ENCODE peak calls at places on chromosomes 12 and 14, in five cellular contexts. One of them, this sample, is unnamed.

GRCh38 chr14:61659582-61659981 is 35.7 kb upstream of the HIF1A start:
- DNase-seq in dermis microvascular lymphatic vessel endothelial cell: no peak
- DNase-seq in cardiac fibroblast: peak
- DNase-seq in ureter: no peak
- DNase-seq in T-helper 1 cell: no peak
- DNase-seq in this sample: no peak

GRCh38 chr12:4441355-4442330 is 4.0 kb downstream of the FGF6 start:
- DNase-seq in dermis microvascular lymphatic vessel endothelial cell: no peak
- DNase-seq in cardiac fibroblast: no peak
- DNase-seq in ureter: no peak
- DNase-seq in T-helper 1 cell: no peak
- DNase-seq in this sample: no peak

GRCh38 chr14:52950410-52950897 is 396 bp downstream of the FERMT2 start:
- DNase-seq in dermis microvascular lymphatic vessel endothelial cell: peak
- DNase-seq in cardiac fibroblast: peak
- DNase-seq in ureter: peak
- DNase-seq in T-helper 1 cell: no peak
- DNase-seq in this sample: peak

GRCh38 chr14:55802986-55803431 is 223.0 kb downstream of the KTN1 start:
- DNase-seq in dermis microvascular lymphatic vessel endothelial cell: peak
- DNase-seq in cardiac fibroblast: peak
- DNase-seq in ureter: no peak
- DNase-seq in T-helper 1 cell: no peak
- DNase-seq in this sample: peak

GRCh38 chr12:38823743-38824142 is 81.6 kb downstream of the CPNE8 start:
- DNase-seq in dermis microvascular lymphatic vessel endothelial cell: peak
- DNase-seq in cardiac fibroblast: peak
- DNase-seq in ureter: no peak
- DNase-seq in T-helper 1 cell: no peak
- DNase-seq in this sample: peak

GRCh38 chr12:106032141-106032925 is 106.4 kb downstream of the NUAK1 start:
- DNase-seq in dermis microvascular lymphatic vessel endothelial cell: no peak
- DNase-seq in cardiac fibroblast: no peak
- DNase-seq in ureter: no peak
- DNase-seq in T-helper 1 cell: no peak
- DNase-seq in this sample: no peak

GRCh38 chr14:44803239-44803905 is 158.4 kb downstream of the KLHL28 start:
- DNase-seq in dermis microvascular lymphatic vessel endothelial cell: peak
- DNase-seq in cardiac fibroblast: peak
- DNase-seq in ureter: no peak
- DNase-seq in T-helper 1 cell: no peak
- DNase-seq in this sample: peak

GRCh38 chr14:55454264-55455151 is 14.1 kb upstream of the TBPL2 start:
- DNase-seq in dermis microvascular lymphatic vessel endothelial cell: peak
- DNase-seq in cardiac fibroblast: peak
- DNase-seq in ureter: peak
- DNase-seq in T-helper 1 cell: no peak
- DNase-seq in this sample: peak

GRCh38 chr12:92561543-92561899 is 141.3 kb upstream of the PLEKHG7 start:
- DNase-seq in dermis microvascular lymphatic vessel endothelial cell: peak
- DNase-seq in cardiac fibroblast: peak
- DNase-seq in ureter: peak
- DNase-seq in T-helper 1 cell: no peak
- DNase-seq in this sample: peak

GRCh38 chr14:104554088-104554607 is 25.4 kb upstream of the C14orf180 start:
- DNase-seq in dermis microvascular lymphatic vessel endothelial cell: no peak
- DNase-seq in cardiac fibroblast: no peak
- DNase-seq in ureter: no peak
- DNase-seq in T-helper 1 cell: peak
- DNase-seq in this sample: no peak

GRCh38 chr14:38737657-38738056 is 365.4 kb downstream of the SEC23A start:
- DNase-seq in dermis microvascular lymphatic vessel endothelial cell: no peak
- DNase-seq in cardiac fibroblast: no peak
- DNase-seq in ureter: no peak
- DNase-seq in T-helper 1 cell: no peak
- DNase-seq in this sample: no peak

GRCh38 chr12:52788111-52788875 is 7.6 kb downstream of the KRT3 start:
- DNase-seq in dermis microvascular lymphatic vessel endothelial cell: no peak
- DNase-seq in cardiac fibroblast: no peak
- DNase-seq in ureter: no peak
- DNase-seq in T-helper 1 cell: no peak
- DNase-seq in this sample: no peak

GRCh38 chr12:1574863-1575254 is 19.5 kb downstream of the FBXL14 start:
- DNase-seq in dermis microvascular lymphatic vessel endothelial cell: no peak
- DNase-seq in cardiac fibroblast: peak
- DNase-seq in ureter: no peak
- DNase-seq in T-helper 1 cell: no peak
- DNase-seq in this sample: no peak

GRCh38 chr12:123388218-123388947 is 4.5 kb downstream of the KMT5A start:
- DNase-seq in dermis microvascular lymphatic vessel endothelial cell: peak
- DNase-seq in cardiac fibroblast: peak
- DNase-seq in ureter: peak
- DNase-seq in T-helper 1 cell: peak
- DNase-seq in this sample: peak

GRCh38 chr12:6963016-6963731 is 7.3 kb downstream of the PHB2 start:
- DNase-seq in dermis microvascular lymphatic vessel endothelial cell: no peak
- DNase-seq in cardiac fibroblast: no peak
- DNase-seq in ureter: peak
- DNase-seq in T-helper 1 cell: no peak
- DNase-seq in this sample: no peak

GRCh38 chr14:83173687-83174086 is 1640.0 kb upstream of the SEL1L start:
- DNase-seq in dermis microvascular lymphatic vessel endothelial cell: no peak
- DNase-seq in cardiac fibroblast: no peak
- DNase-seq in ureter: no peak
- DNase-seq in T-helper 1 cell: no peak
- DNase-seq in this sample: no peak

GRCh38 chr12:55829967-55830600 is 697 bp upstream of the DNAJC14 start:
- DNase-seq in dermis microvascular lymphatic vessel endothelial cell: peak
- DNase-seq in cardiac fibroblast: no peak
- DNase-seq in ureter: no peak
- DNase-seq in T-helper 1 cell: peak
- DNase-seq in this sample: peak

GRCh38 chr12:25241171-25242020 is 9.3 kb downstream of the KRAS start:
- DNase-seq in dermis microvascular lymphatic vessel endothelial cell: peak
- DNase-seq in cardiac fibroblast: peak
- DNase-seq in ureter: no peak
- DNase-seq in T-helper 1 cell: no peak
- DNase-seq in this sample: peak

GRCh38 chr12:53345486-53346195 is 9.5 kb upstream of the SP7 start:
- DNase-seq in dermis microvascular lymphatic vessel endothelial cell: peak
- DNase-seq in cardiac fibroblast: peak
- DNase-seq in ureter: no peak
- DNase-seq in T-helper 1 cell: no peak
- DNase-seq in this sample: peak

GRCh38 chr14:61726772-61727658 is 31.7 kb downstream of the HIF1A start:
- DNase-seq in dermis microvascular lymphatic vessel endothelial cell: no peak
- DNase-seq in cardiac fibroblast: no peak
- DNase-seq in ureter: no peak
- DNase-seq in T-helper 1 cell: no peak
- DNase-seq in this sample: no peak

This sample was measured in lung microvascular endothelial cell.